ENCODE peak calls at places on chromosomes 1 and 21, in ten cellular contexts. One of them, this sample, is unnamed.

GRCh38 chr1:172902861-172903381 is 147.8 kb downstream of the TNFSF18 start:
- DNase-seq in activated CD8-positive, alpha-beta memory T cell treated with anti-CD3 and anti-CD28 coated beads, Interleukin-2, amount 50 U/mL, for 48 hours: no peak
- DNase-seq in upper lobe of right lung: no peak
- DNase-seq in effector memory CD4-positive, alpha-beta T cell: no peak
- DNase-seq in posterior cingulate gyrus: no peak
- DNase-seq in neuronal stem cell: no peak
- DNase-seq in GM12891: no peak
- DNase-seq in mammary epithelial cell: peak
- DNase-seq in EH: peak
- DNase-seq in astrocyte: peak
- DNase-seq in this sample: no peak

GRCh38 chr1:10380594-10381275 is 18.1 kb upstream of the PGD start:
- DNase-seq in EH: peak
- DNase-seq in posterior cingulate gyrus: peak
- DNase-seq in upper lobe of right lung: no peak
- DNase-seq in effector memory CD4-positive, alpha-beta T cell: no peak
- DNase-seq in neuronal stem cell: no peak
- DNase-seq in GM12891: no peak
- DNase-seq in activated CD8-positive, alpha-beta memory T cell treated with anti-CD3 and anti-CD28 coated beads, Interleukin-2, amount 50 U/mL, for 48 hours: no peak
- DNase-seq in mammary epithelial cell: peak
- DNase-seq in astrocyte: peak
- DNase-seq in this sample: no peak

GRCh38 chr1:13513885-13514546 is at the start of gene LRRC38:
- DNase-seq in activated CD8-positive, alpha-beta memory T cell treated with anti-CD3 and anti-CD28 coated beads, Interleukin-2, amount 50 U/mL, for 48 hours: peak
- DNase-seq in effector memory CD4-positive, alpha-beta T cell: no peak
- DNase-seq in mammary epithelial cell: no peak
- DNase-seq in posterior cingulate gyrus: no peak
- DNase-seq in astrocyte: no peak
- DNase-seq in GM12891: no peak
- DNase-seq in neuronal stem cell: no peak
- DNase-seq in EH: no peak
- DNase-seq in upper lobe of right lung: no peak
- DNase-seq in this sample: no peak

GRCh38 chr1:244450597-244451538 is 841 bp downstream of the ADSS2 start:
- DNase-seq in mammary epithelial cell: peak
- DNase-seq in effector memory CD4-positive, alpha-beta T cell: peak
- DNase-seq in GM12891: peak
- DNase-seq in neuronal stem cell: peak
- DNase-seq in activated CD8-positive, alpha-beta memory T cell treated with anti-CD3 and anti-CD28 coated beads, Interleukin-2, amount 50 U/mL, for 48 hours: peak
- DNase-seq in upper lobe of right lung: peak
- DNase-seq in astrocyte: peak
- DNase-seq in EH: peak
- DNase-seq in posterior cingulate gyrus: peak
- DNase-seq in this sample: peak

GRCh38 chr1:66777846-66778245 is 23.2 kb downstream of the INSL5 start:
- DNase-seq in astrocyte: no peak
- DNase-seq in neuronal stem cell: no peak
- DNase-seq in activated CD8-positive, alpha-beta memory T cell treated with anti-CD3 and anti-CD28 coated beads, Interleukin-2, amount 50 U/mL, for 48 hours: no peak
- DNase-seq in EH: no peak
- DNase-seq in mammary epithelial cell: no peak
- DNase-seq in upper lobe of right lung: no peak
- DNase-seq in effector memory CD4-positive, alpha-beta T cell: no peak
- DNase-seq in posterior cingulate gyrus: no peak
- DNase-seq in GM12891: no peak
- DNase-seq in this sample: no peak

GRCh38 chr1:209805875-209806760 is at the start of gene IRF6:
- DNase-seq in upper lobe of right lung: peak
- DNase-seq in effector memory CD4-positive, alpha-beta T cell: peak
- DNase-seq in astrocyte: peak
- DNase-seq in posterior cingulate gyrus: no peak
- DNase-seq in neuronal stem cell: peak
- DNase-seq in mammary epithelial cell: peak
- DNase-seq in EH: peak
- DNase-seq in activated CD8-positive, alpha-beta memory T cell treated with anti-CD3 and anti-CD28 coated beads, Interleukin-2, amount 50 U/mL, for 48 hours: peak
- DNase-seq in GM12891: peak
- DNase-seq in this sample: peak

GRCh38 chr1:26278835-26279597 is 870 bp upstream of the SH3BGRL3 start:
- DNase-seq in posterior cingulate gyrus: no peak
- DNase-seq in activated CD8-positive, alpha-beta memory T cell treated with anti-CD3 and anti-CD28 coated beads, Interleukin-2, amount 50 U/mL, for 48 hours: peak
- DNase-seq in GM12891: no peak
- DNase-seq in neuronal stem cell: no peak
- DNase-seq in astrocyte: peak
- DNase-seq in effector memory CD4-positive, alpha-beta T cell: no peak
- DNase-seq in EH: peak
- DNase-seq in upper lobe of right lung: no peak
- DNase-seq in mammary epithelial cell: peak
- DNase-seq in this sample: no peak

GRCh38 chr21:45179568-45180288 is 105.3 kb downstream of the ADARB1 start:
- DNase-seq in astrocyte: no peak
- DNase-seq in posterior cingulate gyrus: no peak
- DNase-seq in effector memory CD4-positive, alpha-beta T cell: no peak
- DNase-seq in mammary epithelial cell: no peak
- DNase-seq in upper lobe of right lung: no peak
- DNase-seq in neuronal stem cell: no peak
- DNase-seq in GM12891: no peak
- DNase-seq in activated CD8-positive, alpha-beta memory T cell treated with anti-CD3 and anti-CD28 coated beads, Interleukin-2, amount 50 U/mL, for 48 hours: no peak
- DNase-seq in EH: no peak
- DNase-seq in this sample: no peak

GRCh38 chr1:53576381-53576801 is 117.2 kb downstream of the DMRTB1 start:
- DNase-seq in posterior cingulate gyrus: no peak
- DNase-seq in neuronal stem cell: no peak
- DNase-seq in activated CD8-positive, alpha-beta memory T cell treated with anti-CD3 and anti-CD28 coated beads, Interleukin-2, amount 50 U/mL, for 48 hours: peak
- DNase-seq in EH: no peak
- DNase-seq in effector memory CD4-positive, alpha-beta T cell: no peak
- DNase-seq in upper lobe of right lung: peak
- DNase-seq in GM12891: no peak
- DNase-seq in astrocyte: no peak
- DNase-seq in mammary epithelial cell: no peak
- DNase-seq in this sample: no peak

GRCh38 chr1:22930235-22930912 is 42.3 kb downstream of the LACTBL1 start:
- DNase-seq in EH: peak
- DNase-seq in astrocyte: no peak
- DNase-seq in upper lobe of right lung: peak
- DNase-seq in effector memory CD4-positive, alpha-beta T cell: no peak
- DNase-seq in neuronal stem cell: peak
- DNase-seq in GM12891: peak
- DNase-seq in activated CD8-positive, alpha-beta memory T cell treated with anti-CD3 and anti-CD28 coated beads, Interleukin-2, amount 50 U/mL, for 48 hours: peak
- DNase-seq in posterior cingulate gyrus: peak
- DNase-seq in mammary epithelial cell: peak
- DNase-seq in this sample: peak

GRCh38 chr1:37817481-37817880 is 9.5 kb upstream of the YRDC start:
- DNase-seq in mammary epithelial cell: no peak
- DNase-seq in upper lobe of right lung: no peak
- DNase-seq in activated CD8-positive, alpha-beta memory T cell treated with anti-CD3 and anti-CD28 coated beads, Interleukin-2, amount 50 U/mL, for 48 hours: peak
- DNase-seq in effector memory CD4-positive, alpha-beta T cell: no peak
- DNase-seq in neuronal stem cell: no peak
- DNase-seq in astrocyte: no peak
- DNase-seq in GM12891: no peak
- DNase-seq in posterior cingulate gyrus: peak
- DNase-seq in EH: no peak
- DNase-seq in this sample: no peak

GRCh38 chr1:54681396-54681795 is 34.3 kb upstream of the TTC4 start:
- DNase-seq in astrocyte: no peak
- DNase-seq in activated CD8-positive, alpha-beta memory T cell treated with anti-CD3 and anti-CD28 coated beads, Interleukin-2, amount 50 U/mL, for 48 hours: no peak
- DNase-seq in mammary epithelial cell: peak
- DNase-seq in GM12891: no peak
- DNase-seq in neuronal stem cell: no peak
- DNase-seq in posterior cingulate gyrus: no peak
- DNase-seq in effector memory CD4-positive, alpha-beta T cell: no peak
- DNase-seq in EH: peak
- DNase-seq in upper lobe of right lung: no peak
- DNase-seq in this sample: no peak

GRCh38 chr21:37564341-37564923 is 197.9 kb downstream of the DYRK1A start:
- DNase-seq in upper lobe of right lung: peak
- DNase-seq in GM12891: peak
- DNase-seq in mammary epithelial cell: peak
- DNase-seq in activated CD8-positive, alpha-beta memory T cell treated with anti-CD3 and anti-CD28 coated beads, Interleukin-2, amount 50 U/mL, for 48 hours: peak
- DNase-seq in posterior cingulate gyrus: peak
- DNase-seq in effector memory CD4-positive, alpha-beta T cell: peak
- DNase-seq in EH: peak
- DNase-seq in astrocyte: peak
- DNase-seq in neuronal stem cell: peak
- DNase-seq in this sample: peak

GRCh38 chr1:26799479-26800133 is 11.9 kb downstream of the PIGV start:
- DNase-seq in GM12891: no peak
- DNase-seq in neuronal stem cell: no peak
- DNase-seq in effector memory CD4-positive, alpha-beta T cell: no peak
- DNase-seq in posterior cingulate gyrus: peak
- DNase-seq in mammary epithelial cell: peak
- DNase-seq in astrocyte: peak
- DNase-seq in activated CD8-positive, alpha-beta memory T cell treated with anti-CD3 and anti-CD28 coated beads, Interleukin-2, amount 50 U/mL, for 48 hours: peak
- DNase-seq in upper lobe of right lung: no peak
- DNase-seq in EH: peak
- DNase-seq in this sample: no peak

GRCh38 chr1:70556541-70556940 is 145.5 kb downstream of the CTH start:
- DNase-seq in neuronal stem cell: no peak
- DNase-seq in astrocyte: no peak
- DNase-seq in posterior cingulate gyrus: no peak
- DNase-seq in GM12891: no peak
- DNase-seq in effector memory CD4-positive, alpha-beta T cell: no peak
- DNase-seq in upper lobe of right lung: no peak
- DNase-seq in EH: no peak
- DNase-seq in mammary epithelial cell: no peak
- DNase-seq in activated CD8-positive, alpha-beta memory T cell treated with anti-CD3 and anti-CD28 coated beads, Interleukin-2, amount 50 U/mL, for 48 hours: no peak
- DNase-seq in this sample: no peak

GRCh38 chr1:89873757-89874156 is 52.9 kb downstream of the LRRC8D start:
- DNase-seq in activated CD8-positive, alpha-beta memory T cell treated with anti-CD3 and anti-CD28 coated beads, Interleukin-2, amount 50 U/mL, for 48 hours: no peak
- DNase-seq in neuronal stem cell: no peak
- DNase-seq in upper lobe of right lung: no peak
- DNase-seq in EH: peak
- DNase-seq in GM12891: no peak
- DNase-seq in astrocyte: peak
- DNase-seq in mammary epithelial cell: peak
- DNase-seq in posterior cingulate gyrus: no peak
- DNase-seq in effector memory CD4-positive, alpha-beta T cell: no peak
- DNase-seq in this sample: no peak

GRCh38 chr1:1422465-1423244 is 1.6 kb upstream of the ANKRD65 start:
- DNase-seq in mammary epithelial cell: peak
- DNase-seq in posterior cingulate gyrus: no peak
- DNase-seq in effector memory CD4-positive, alpha-beta T cell: no peak
- DNase-seq in upper lobe of right lung: no peak
- DNase-seq in neuronal stem cell: no peak
- DNase-seq in GM12891: no peak
- DNase-seq in activated CD8-positive, alpha-beta memory T cell treated with anti-CD3 and anti-CD28 coated beads, Interleukin-2, amount 50 U/mL, for 48 hours: no peak
- DNase-seq in astrocyte: peak
- DNase-seq in EH: peak
- DNase-seq in this sample: no peak

This sample was measured in HEK293T.